ENCODE peak calls at places on chromosomes 4 and X, in six cellular contexts. G is MM.1S, J is suprapubic skin, Z is psoas muscle, Y is cardiac muscle cell, K is heart right ventricle. E is an unnamed sample.

GRCh38 chr4:6414578-6414977 is 57.8 kb downstream of the PPP2R2C start:
- DNase-seq in G (no peak), J (no peak), Z (no peak), Y (no peak), K (no peak), E (no peak)

GRCh38 chr4:140163029-140163810 is 9.2 kb upstream of the MAML3 start:
- DNase-seq in G (no peak), J (no peak), Z (peak; percentile 16), Y (no peak), K (peak; percentile 16), E (no peak)

GRCh38 chr4:27397886-27398285 is 537.2 kb downstream of the STIM2 start:
- DNase-seq in G (no peak), J (no peak), Z (no peak), Y (no peak), K (no peak), E (no peak)

GRCh38 chr4:151955721-151956340 is 195.0 kb upstream of the GATB start:
- DNase-seq in G (no peak), J (no peak), Z (no peak), Y (no peak), K (no peak), E (no peak)

GRCh38 chr4:130368668-130369067 is 1272.7 kb downstream of the C4orf33 start:
- DNase-seq in G (no peak), J (no peak), Z (no peak), Y (no peak), K (no peak), E (no peak)

GRCh38 chrX:53239474-53239873 is 14.5 kb upstream of the KDM5C start:
- DNase-seq in G (peak; percentile 11), J (no peak), Z (no peak), Y (no peak), K (no peak), E (peak; percentile 57)

GRCh38 chr4:40811886-40812857 is 62.4 kb downstream of the NSUN7 start:
- DNase-seq in G (no peak), J (no peak), Z (no peak), Y (no peak), K (no peak), E (no peak)

GRCh38 chr4:39976945-39977488 is 694 bp downstream of the PDS5A start:
- DNase-seq in G (peak; percentile 36), J (no peak), Z (no peak), Y (peak; percentile 40), K (peak; percentile 38), E (peak; percentile 48)

GRCh38 chrX:80430826-80431501 is 10.7 kb downstream of the TENT5D start:
- DNase-seq in G (peak; percentile 37), J (no peak), Z (no peak), Y (no peak), K (no peak), E (peak; percentile 18)

GRCh38 chr4:185839204-185839712 is 27.3 kb upstream of the SORBS2 start:
- DNase-seq in G (no peak), J (no peak), Z (peak; percentile 38), Y (peak; percentile 11), K (peak; percentile 56), E (peak; percentile 88)

GRCh38 chr4:98945297-98945850 is 16.4 kb upstream of the EIF4E start:
- DNase-seq in G (peak; percentile 40), J (no peak), Z (no peak), Y (no peak), K (no peak), E (no peak)

GRCh38 chrX:81202413-81202794 is 502 bp downstream of the SH3BGRL start:
- DNase-seq in G (peak; percentile 14), J (no peak), Z (no peak), Y (no peak), K (no peak), E (no peak)

GRCh38 chr4:150960079-150960478 is 55.0 kb downstream of the LRBA start:
- DNase-seq in G (no peak), J (no peak), Z (no peak), Y (no peak), K (no peak), E (peak; percentile 60)

GRCh38 chr4:88725986-88726385 is 28.4 kb upstream of the NAP1L5 start:
- DNase-seq in G (no peak), J (no peak), Z (no peak), Y (no peak), K (no peak), E (no peak)

GRCh38 chrX:153476628-153477027 is 6.3 kb upstream of the HAUS7 start:
- DNase-seq in G (no peak), J (no peak), Z (peak; percentile 59), Y (no peak), K (peak; percentile 52), E (peak; percentile 12)

GRCh38 chr4:123623611-123624010 is 227.0 kb downstream of the SPRY1 start:
- DNase-seq in G (no peak), J (no peak), Z (no peak), Y (peak; percentile 5), K (no peak), E (no peak)

GRCh38 chr4:186227221-186227620 is at the start of gene KLKB1:
- DNase-seq in G (no peak), J (no peak), Z (no peak), Y (no peak), K (no peak), E (peak; percentile 18)

GRCh38 chrX:9312922-9313867 is 151.7 kb upstream of the TBL1X start:
- DNase-seq in G (peak; percentile 50), J (peak; percentile 69), Z (peak; percentile 36), Y (peak; percentile 38), K (peak; percentile 11), E (peak; percentile 65)

GRCh38 chr4:2427383-2428334 is 8.9 kb downstream of the CFAP99 start:
- DNase-seq in G (no peak), J (no peak), Z (no peak), Y (no peak), K (no peak), E (no peak)

GRCh38 chr4:142405021-142405991 is 440.8 kb downstream of the INPP4B start:
- DNase-seq in G (peak; percentile 23), J (peak; percentile 60), Z (peak; percentile 15), Y (peak; percentile 25), K (peak; percentile 67), E (peak; percentile 96)

GRCh38 chrX:44344687-44345086 is 1.2 kb upstream of the EFHC2 start:
- DNase-seq in G (peak; percentile 6), J (no peak), Z (no peak), Y (no peak), K (no peak), E (no peak)

GRCh38 chrX:23784487-23785301 is 1.7 kb downstream of the SAT1 start:
- DNase-seq in G (no peak), J (no peak), Z (no peak), Y (no peak), K (no peak), E (no peak)

GRCh38 chrX:479273-479981 is 92.7 kb upstream of the PPP2R3B start:
- DNase-seq in G (no peak), J (no peak), Z (no peak), Y (no peak), K (no peak), E (no peak)

DNA sequence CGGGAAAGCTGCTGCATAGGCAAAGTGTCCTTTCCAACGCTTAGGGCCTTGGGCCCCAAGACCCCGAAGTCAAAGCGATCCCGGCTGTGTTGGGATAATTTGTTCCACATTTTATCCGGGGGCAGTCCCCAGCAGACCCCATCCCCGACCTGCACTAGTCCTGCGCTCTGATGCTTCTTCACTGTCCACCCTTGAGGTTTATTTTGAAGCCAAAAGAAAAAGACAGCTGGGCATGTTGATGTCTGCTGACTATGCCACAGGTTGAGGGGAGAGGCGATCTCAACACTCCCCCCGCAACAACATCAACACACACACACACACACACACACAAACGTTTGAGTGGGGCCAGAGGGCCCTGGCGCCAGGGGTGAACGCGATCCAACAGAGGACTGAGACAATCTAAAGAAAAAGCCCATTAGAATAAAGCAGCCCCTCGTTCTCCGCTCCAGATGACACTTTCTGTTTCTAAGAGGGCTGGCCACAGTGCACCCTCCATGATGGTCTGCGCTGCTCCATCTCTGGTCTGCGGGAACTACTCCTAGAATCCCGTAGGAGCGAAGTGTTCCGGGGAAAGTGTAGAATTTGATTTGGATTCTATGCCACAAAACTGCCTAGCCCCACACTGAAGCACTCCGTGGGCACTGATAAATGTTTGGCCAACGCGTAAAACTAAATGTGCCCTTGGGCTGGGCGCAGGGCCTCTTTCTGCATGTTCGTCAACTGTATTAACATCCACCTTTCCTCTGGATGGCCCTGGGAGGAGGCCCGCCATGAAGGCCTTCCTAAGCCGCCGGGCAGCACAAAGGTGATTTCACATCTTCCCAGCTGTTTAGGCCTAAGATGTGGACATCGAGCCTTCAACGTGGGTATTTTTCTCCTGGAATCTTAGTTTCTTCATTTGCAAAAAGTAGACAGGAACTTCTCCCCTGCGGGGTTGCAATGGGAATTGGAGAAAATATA is 2.4 kb downstream of the MSX1 start:
- DNase-seq in G (no peak), J (no peak), Z (no peak), Y (no peak), K (no peak), E (no peak)
- H3K27me3 ChIP-seq in G (peaks cover 34% of the 10 kb centered on the region), J (peaks cover 98% of the 10 kb centered on the region), Z (no peaks in the 10 kb centered on the region), Y (peaks cover 94% of the 10 kb centered on the region), K (peaks cover 89% of the 10 kb centered on the region), E (peaks cover 31% of the 10 kb centered on the region)

GRCh38 chr4:4750187-4750586 is 109.3 kb upstream of the MSX1 start:
- DNase-seq in G (no peak), J (no peak), Z (no peak), Y (no peak), K (no peak), E (no peak)
- H3K27me3 ChIP-seq in G (no peaks in the 10 kb centered on the region), J (peaks cover 14% of the 10 kb centered on the region), Z (no peaks in the 10 kb centered on the region), Y (no peaks in the 10 kb centered on the region), K (peaks cover 37% of the 10 kb centered on the region), E (no peaks in the 10 kb centered on the region)

GRCh38 chr4:7524841-7525240 is 90.1 kb upstream of the PSAPL1 start:
- DNase-seq in G (no peak), J (no peak), Z (no peak), Y (no peak), K (no peak), E (no peak)

GRCh38 chr4:7522452-7522851 is 87.7 kb upstream of the PSAPL1 start:
- DNase-seq in G (no peak), J (no peak), Z (no peak), Y (no peak), K (no peak), E (no peak)

GRCh38 chr4:7526491-7526890 is 91.8 kb upstream of the PSAPL1 start:
- DNase-seq in G (no peak), J (no peak), Z (no peak), Y (no peak), K (no peak), E (no peak)

GRCh38 chr4:7524064-7524682 is 89.4 kb upstream of the PSAPL1 start:
- DNase-seq in G (no peak), J (no peak), Z (no peak), Y (no peak), K (no peak), E (no peak)

GRCh38 chr4:7523526-7523925 is 88.8 kb upstream of the PSAPL1 start:
- DNase-seq in G (no peak), J (no peak), Z (no peak), Y (no peak), K (no peak), E (no peak)
- H3K27me3 ChIP-seq in G (peaks cover 92% of the 10 kb centered on the region), J (peaks cover 58% of the 10 kb centered on the region), Z (no peaks in the 10 kb centered on the region), Y (peaks cover 34% of the 10 kb centered on the region), K (no peaks in the 10 kb centered on the region), E (peaks cover 48% of the 10 kb centered on the region)

GRCh38 chrX:25742334-25742733 is 395.8 kb upstream of the MAGEB18 start:
- DNase-seq in G (no peak), J (no peak), Z (no peak), Y (no peak), K (no peak), E (no peak)

DNA sequence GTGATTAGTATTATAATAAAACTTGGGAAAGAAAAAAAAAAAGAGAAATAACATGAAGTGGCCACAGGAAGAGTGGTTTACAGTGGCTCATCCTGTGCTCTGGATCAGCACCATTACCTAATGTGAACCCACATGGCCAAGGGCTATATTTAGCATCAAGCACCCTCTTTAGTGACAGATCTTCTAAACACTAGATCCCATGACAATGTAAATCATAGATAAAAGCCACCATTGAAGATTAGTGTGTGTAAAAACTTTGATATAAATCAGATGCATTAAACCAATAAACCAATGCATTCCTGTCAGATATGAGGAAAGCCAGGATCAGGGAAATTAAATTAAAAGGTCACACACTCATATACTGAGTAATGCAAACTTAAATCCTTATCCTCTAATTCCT is 400.6 kb upstream of the MAGEB18 start:
- DNase-seq in G (no peak), J (no peak), Z (no peak), Y (no peak), K (no peak), E (no peak)
- H3K27me3 ChIP-seq in G (no peaks in the 10 kb centered on the region), J (no peaks in the 10 kb centered on the region), Z (no peaks in the 10 kb centered on the region), Y (no peaks in the 10 kb centered on the region), K (no peaks in the 10 kb centered on the region), E (peaks cover 4% of the 10 kb centered on the region)

E was measured in A673.